ENCODE peak calls at places on chromosomes 7 and 10, in ten cellular contexts. R is iPS DF 6.9; T is prostate gland; H is suprapubic skin; Q is CD8-positive, alpha-beta T cell; Y is hepatocyte; X is CD8-positive, alpha-beta memory T cell; K is right atrium auricular region; U is ovary; J is transverse colon. C is an unnamed sample. For H3K4me1, the result is how much of the 10 kb centered on the place peaks cover.

GRCh38 chr10:100670828-100671479 is 74.4 kb upstream of the PAX2 start:
- DNase-seq in K (no peak), X (peak), R (no peak), T (no peak), Q (peak), J (peak), H (no peak), Y (peak), U (no peak), C (no peak)

GRCh38 chr7:149293338-149293737 is 31.3 kb downstream of the ZNF783 start:
- DNase-seq in K (no peak), Q (no peak), X (no peak), H (no peak), U (no peak), R (no peak), T (no peak), J (no peak), Y (no peak), C (no peak)

GRCh38 chr7:74012842-74013249 is 15.1 kb upstream of the ELN start:
- DNase-seq in J (no peak), R (no peak), U (no peak), Q (no peak), X (no peak), H (no peak), T (no peak), Y (no peak), K (no peak), C (no peak)

GRCh38 chr10:69239816-69240434 is 19.8 kb downstream of the HKDC1 start:
- DNase-seq in T (no peak), R (no peak), Q (no peak), U (no peak), J (no peak), H (no peak), K (no peak), Y (no peak), X (no peak), C (no peak)

GRCh38 chr10:99658622-99659030 is 683 bp upstream of the ENTPD7 start:
- DNase-seq in Y (peak), K (peak), Q (peak), U (peak), T (peak), X (no peak), R (no peak), J (peak), H (peak), C (peak)

GRCh38 chr10:16449454-16449853 is 12.6 kb downstream of the PTER start:
- DNase-seq in H (no peak), K (no peak), X (no peak), J (no peak), Q (no peak), R (no peak), Y (no peak), U (no peak), T (no peak), C (no peak)

GRCh38 chr7:7709263-7709662 is 9.1 kb downstream of the RPA3 start:
- DNase-seq in H (no peak), K (no peak), J (no peak), Q (no peak), T (no peak), X (no peak), R (peak), Y (peak), U (no peak), C (no peak)

GRCh38 chr10:50260791-50261281 is 9.5 kb upstream of the ASAH2 start:
- DNase-seq in R (no peak), J (no peak), X (peak), K (no peak), T (no peak), Y (no peak), H (no peak), U (no peak), Q (no peak), C (no peak)

GRCh38 chr7:16634292-16634738 is 11.2 kb downstream of the ANKMY2 start:
- DNase-seq in K (no peak), R (no peak), J (peak), Y (no peak), H (no peak), T (no peak), X (no peak), U (no peak), Q (no peak), C (no peak)

GRCh38 chr10:63114031-63114814 is 18.9 kb upstream of the NRBF2 start:
- DNase-seq in T (peak), X (no peak), J (peak), U (peak), K (peak), Y (peak), R (no peak), H (peak), Q (no peak), C (no peak)

GRCh38 chr10:125124907-125125306 is 35.5 kb downstream of the CTBP2 start:
- DNase-seq in Y (no peak), Q (no peak), X (no peak), R (no peak), U (no peak), T (no peak), K (no peak), H (no peak), J (no peak), C (no peak)

GRCh38 chr10:29996842-29997123 is 62.6 kb downstream of the JCAD start:
- DNase-seq in T (no peak), U (no peak), R (no peak), J (no peak), Q (no peak), H (no peak), Y (no peak), X (no peak), K (no peak), C (no peak)

GRCh38 chr10:132784582-132785432 is 1.1 kb downstream of the NKX6-2 start:
- DNase-seq in U (no peak), T (no peak), X (no peak), H (no peak), J (no peak), Q (no peak), R (no peak), K (no peak), Y (no peak), C (no peak)

GRCh38 chr7:9036080-9036479 is 602.7 kb downstream of the NXPH1 start:
- DNase-seq in Y (no peak), K (no peak), U (no peak), R (no peak), Q (no peak), H (no peak), J (no peak), T (no peak), X (no peak), C (no peak)

GRCh38 chr7:2971914-2972530 is 71.6 kb downstream of the CARD11 start:
- DNase-seq in R (no peak), Q (no peak), Y (no peak), X (no peak), J (no peak), T (no peak), K (no peak), H (no peak), U (no peak), C (no peak)

GRCh38 chr7:4797858-4798705 is 22.7 kb downstream of the AP5Z1 start:
- DNase-seq in H (no peak), J (peak), R (peak), Q (peak), U (peak), T (no peak), K (no peak), X (peak), Y (peak), C (no peak)

GRCh38 chr7:21300692-21301091 is 127.2 kb upstream of the SP4 start:
- DNase-seq in K (no peak), H (no peak), J (no peak), X (no peak), U (no peak), Q (no peak), T (no peak), R (no peak), Y (no peak), C (no peak)

GRCh38 chr10:121131426-121132277 is 280.5 kb downstream of the WDR11 start:
- DNase-seq in U (no peak), T (no peak), K (no peak), X (no peak), H (no peak), J (no peak), R (no peak), Y (no peak), Q (no peak), C (no peak)

GRCh38 chr10:46092523-46093195 is 46.6 kb upstream of the MSMB start:
- DNase-seq in K (peak), Q (peak), H (no peak), U (no peak), Y (no peak), J (no peak), T (no peak), R (no peak), X (peak), C (no peak)

GRCh38 chr7:48249162-48249561 is 77.9 kb downstream of the ABCA13 start:
- DNase-seq in X (no peak), T (no peak), U (no peak), Y (no peak), H (no peak), K (no peak), J (no peak), R (no peak), Q (no peak), C (no peak)

GRCh38 chr10:102113956-102114857 is 6.0 kb downstream of the LDB1 start:
- DNase-seq in T (no peak), J (peak), Y (peak), Q (peak), K (no peak), H (peak), X (no peak), R (no peak), U (peak), C (peak)

GRCh38 chr7:137469858-137470257 is 126.3 kb upstream of the PTN start:
- DNase-seq in Q (no peak), J (no peak), R (no peak), Y (no peak), X (no peak), K (no peak), H (no peak), T (no peak), U (no peak), C (no peak)

GRCh38 chr7:11767148-11767547 is 64.8 kb downstream of the THSD7A start:
- DNase-seq in U (no peak), H (no peak), Q (no peak), R (no peak), Y (no peak), K (no peak), X (no peak), J (no peak), T (no peak), C (no peak)

GRCh38 chr10:10886861-10887539 is 130.7 kb upstream of the CELF2 start:
- DNase-seq in U (no peak), Q (no peak), Y (peak), J (no peak), T (no peak), R (no peak), X (no peak), K (no peak), H (no peak), C (no peak)

GRCh38 chr7:135168489-135169140 is 1.9 kb downstream of the CYREN start:
- DNase-seq in U (no peak), K (peak), H (no peak), Q (no peak), R (no peak), X (no peak), Y (no peak), J (no peak), T (no peak), C (no peak)

GRCh38 chr7:134571746-134572461 is 23.0 kb downstream of the AKR1B15 start:
- DNase-seq in U (no peak), H (no peak), J (no peak), R (no peak), Y (no peak), Q (no peak), K (no peak), X (no peak), T (no peak), C (no peak)

GRCh38 chr7:34108150-34108549 is 202.8 kb downstream of the BMPER start:
- DNase-seq in X (no peak), Y (peak), T (no peak), K (peak), R (no peak), U (no peak), H (no peak), J (no peak), Q (no peak), C (no peak)

GRCh38 chr7:69237541-69237940 is 360.7 kb upstream of the AUTS2 start:
- DNase-seq in R (no peak), T (no peak), Q (no peak), K (no peak), H (no peak), Y (no peak), U (no peak), X (no peak), J (no peak), C (no peak)
- H3K27ac ChIP-seq in R (no peak), T (no peak), Q (no peak), K (no peak), H (no peak), Y (no peak), U (no peak), X (no peak), J (no peak), C (no peak)

DNA sequence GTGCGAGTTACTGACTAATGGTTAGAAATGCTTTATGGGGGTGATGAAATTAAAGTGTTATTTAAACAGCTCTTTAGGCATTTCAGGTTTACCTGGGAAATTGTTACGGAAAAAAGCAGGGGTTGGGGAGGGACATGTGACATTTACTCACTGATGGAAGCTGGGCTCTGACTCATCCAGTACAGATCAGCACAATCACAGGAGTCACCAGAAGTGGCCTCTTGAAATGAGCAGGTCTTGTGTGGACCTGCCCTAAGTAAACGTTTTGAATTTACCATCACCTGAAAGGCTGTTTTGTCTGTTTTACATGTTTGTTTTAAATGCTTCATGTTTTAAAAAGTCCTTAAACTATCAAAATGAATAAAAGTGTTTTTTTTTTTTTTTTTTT is 2.3 kb downstream of the GLRX3 start:
- DNase-seq in Q (no peak), U (no peak), R (no peak), K (no peak), X (no peak), T (peak), J (no peak), H (no peak), Y (peak), C (peak)
- H3K4me1 ChIP-seq in Q (under half), U (under half), R (under half), K (half or more), X (half or more), T (under half), J (half or more), H (half or more), Y (under half), C (under half)

DNA sequence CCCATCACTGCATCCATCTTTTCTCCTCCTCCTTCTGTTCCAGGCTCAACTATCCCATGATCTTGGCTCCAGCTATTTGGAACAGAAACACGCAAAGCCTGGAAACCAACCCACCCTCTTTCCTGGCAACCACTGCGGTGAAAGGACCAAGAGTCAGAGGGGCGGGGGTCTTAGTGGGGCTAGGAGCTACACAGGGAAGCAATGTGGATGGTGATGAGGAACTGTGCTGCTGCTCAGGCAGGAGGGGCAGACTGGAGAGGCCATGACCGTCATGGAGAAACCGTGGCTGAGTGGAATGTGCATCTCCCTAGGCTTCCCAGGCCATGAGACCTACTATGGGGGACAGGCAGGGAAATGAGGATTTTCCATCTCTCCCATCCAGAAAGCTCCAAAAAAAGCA is 25.6 kb downstream of the PLAC9 start:
- DNase-seq in T (no peak), K (no peak), Q (no peak), Y (no peak), H (no peak), X (no peak), U (no peak), R (no peak), J (no peak), C (no peak)
- H3K27ac ChIP-seq in T (peak), K (peak), Q (no peak), Y (peak), H (peak), X (peak), U (no peak), R (no peak), J (peak), C (peak)

DNA sequence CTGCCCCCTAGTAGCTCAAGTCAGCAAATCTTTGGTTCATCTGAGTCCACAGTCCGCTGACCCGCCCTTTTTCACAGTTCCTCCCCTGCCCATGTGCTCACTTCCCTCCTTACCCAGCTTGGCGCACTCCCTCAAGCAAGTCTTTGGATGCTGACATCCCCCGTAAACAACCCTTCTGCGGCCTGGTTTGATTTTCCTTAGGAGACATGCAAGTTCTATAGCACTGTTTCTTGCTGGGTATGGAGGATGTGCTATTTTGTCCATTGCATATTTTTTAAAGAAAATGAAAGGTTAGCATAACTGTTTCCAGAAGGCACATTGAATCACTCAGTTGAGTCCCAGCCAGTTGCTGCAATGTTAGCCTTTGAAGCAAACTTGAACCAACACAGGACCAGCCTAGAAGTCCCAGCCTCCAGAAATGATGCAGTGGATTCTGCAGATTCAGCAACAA is 38.2 kb downstream of the HTRA1 start:
- DNase-seq in U (no peak), T (no peak), Q (no peak), H (no peak), R (no peak), Y (no peak), J (peak), X (no peak), K (no peak), C (no peak)
- H3K4me1 ChIP-seq in U (under half), T (under half), Q (under half), H (under half), R (under half), Y (under half), J (under half), X (under half), K (under half), C (under half)

DNA sequence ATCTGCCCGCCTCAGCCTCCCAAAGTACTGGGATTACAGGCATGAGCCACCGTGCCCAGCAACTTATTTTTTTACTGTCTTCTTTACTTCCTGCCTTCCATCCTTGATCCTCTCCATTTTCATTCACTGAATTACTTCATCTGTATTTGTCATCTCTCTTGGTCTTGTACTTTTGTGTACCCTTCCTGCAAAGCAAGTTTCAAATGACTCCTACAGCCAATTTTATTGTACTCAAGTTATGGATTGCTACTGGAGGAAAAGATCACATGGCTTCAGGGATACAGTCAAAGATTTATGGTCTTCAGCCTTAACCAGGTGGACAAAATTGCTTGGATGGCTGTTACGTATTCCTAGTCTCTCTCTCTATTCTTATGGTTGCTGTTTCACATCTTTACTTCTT is 22.6 kb downstream of the SEPTIN7 start:
- DNase-seq in K (no peak), H (no peak), Y (no peak), Q (no peak), T (no peak), X (no peak), U (no peak), R (no peak), J (no peak), C (no peak)
- H3K27ac ChIP-seq in K (no peak), H (no peak), Y (no peak), Q (no peak), T (no peak), X (no peak), U (no peak), R (no peak), J (no peak), C (no peak)

C was measured in left lung.